ENCODE peak calls at places on chromosome 19, in five cellular contexts. F, I, L, P and E are unnamed samples.

GRCh38 chr19:16943942-16944625 is 55.3 kb downstream of the F2RL3 start:
- DNase-seq in F (no peak), L (no peak), I (no peak), P (no peak), E (no peak)

GRCh38 chr19:42422576-42423461 is 4.4 kb downstream of the LIPE start:
- DNase-seq in F (no peak), P (no peak), L (no peak), I (peak; percentile 45), E (no peak)

GRCh38 chr19:55406869-55407624 is 541 bp downstream of the UBE2S start:
- DNase-seq in L (peak; percentile 37), I (no peak), F (no peak), P (no peak), E (no peak)

GRCh38 chr19:53537523-53538377 is at the start of gene ZNF331:
- DNase-seq in I (peak; percentile 77), L (peak; percentile 83), F (peak; percentile 56), P (peak; percentile 83), E (peak; percentile 81)

GRCh38 chr19:10191347-10191746 is 3.4 kb downstream of the DNMT1 start:
- DNase-seq in F (no peak), I (no peak), P (peak; percentile 95), L (no peak), E (no peak)

GRCh38 chr19:56765107-56765506 is 75.4 kb downstream of the PEG3 start:
- DNase-seq in I (no peak), P (no peak), F (peak; percentile 17), L (no peak), E (no peak)

GRCh38 chr19:46147791-46148288 is at the start of gene IGFL2:
- DNase-seq in L (no peak), F (no peak), P (no peak), I (no peak), E (no peak)

GRCh38 chr19:39212377-39212742 is 8.3 kb upstream of the SYCN start:
- DNase-seq in L (peak; percentile 11), F (no peak), I (peak; percentile 70), P (no peak), E (no peak)

GRCh38 chr19:3324405-3324856 is 42.0 kb upstream of the NFIC start:
- DNase-seq in L (peak; percentile 44), I (peak; percentile 73), P (no peak), F (no peak), E (peak; percentile 94)

GRCh38 chr19:43784981-43785808 is 4.4 kb upstream of the KCNN4 start:
- DNase-seq in I (peak; percentile 73), P (peak; percentile 67), L (peak; percentile 79), F (peak; percentile 59), E (peak; percentile 64)

GRCh38 chr19:16619456-16619855 is 8.5 kb downstream of the MED26 start:
- DNase-seq in F (no peak), L (no peak), P (no peak), I (no peak), E (no peak)

GRCh38 chr19:32396046-32396652 is 9.4 kb upstream of the DPY19L3 start:
- DNase-seq in I (no peak), F (no peak), P (no peak), L (no peak), E (no peak)

GRCh38 chr19:31783592-31783991 is 434.4 kb upstream of the TSHZ3 start:
- DNase-seq in F (no peak), L (no peak), I (no peak), P (no peak), E (no peak)

GRCh38 chr19:12791345-12792047 is at the start of gene JUNB:
- DNase-seq in L (peak; percentile 98), F (no peak), I (peak; percentile 89), P (peak; percentile 96), E (no peak)

GRCh38 chr19:29528946-29529645 is 3.3 kb downstream of the VSTM2B start:
- DNase-seq in I (peak; percentile 47), L (no peak), P (no peak), F (peak; percentile 26), E (no peak)

GRCh38 chr19:58474997-58475713 is 997 bp upstream of the ZNF446 start:
- DNase-seq in I (peak; percentile 18), L (no peak), F (no peak), P (no peak), E (no peak)

GRCh38 chr19:49637865-49638350 is 2.0 kb downstream of the RRAS start:
- DNase-seq in L (peak; percentile 83), F (no peak), I (peak; percentile 86), P (peak; percentile 62), E (peak; percentile 31)

GRCh38 chr19:41261474-41262190 is 2.5 kb upstream of the HNRNPUL1 start:
- DNase-seq in I (no peak), L (no peak), F (no peak), P (no peak), E (no peak)

GRCh38 chr19:32181356-32181920 is 164.0 kb upstream of the ZNF507 start:
- DNase-seq in I (no peak), F (peak; percentile 18), P (no peak), L (no peak), E (no peak)

GRCh38 chr19:17754634-17755532 is 3.6 kb downstream of the FCHO1 start:
- DNase-seq in L (no peak), P (no peak), F (no peak), I (no peak), E (no peak)

GRCh38 chr19:44876930-44877530 is 14.0 kb upstream of the TOMM40 start:
- DNase-seq in L (no peak), I (no peak), P (no peak), F (no peak), E (no peak)

GRCh38 chr19:35755550-35756371 is 1.1 kb downstream of the HSPB6 start:
- DNase-seq in P (peak; percentile 55), I (peak; percentile 39), L (peak; percentile 46), F (no peak), E (no peak)

GRCh38 chr19:40006273-40006691 is 9.4 kb downstream of the ZNF546 start:
- DNase-seq in F (no peak), I (no peak), P (peak; percentile 95), L (peak; percentile 29), E (no peak)

GRCh38 chr19:8877854-8878705 is 45.9 kb downstream of the MBD3L1 start:
- DNase-seq in F (no peak), P (no peak), L (no peak), I (no peak), E (no peak)

GRCh38 chr19:34677386-34678084 is at the start of gene ZNF302:
- DNase-seq in I (peak; percentile 98), P (peak; percentile 96), L (peak; percentile 98), F (peak; percentile 94), E (peak; percentile 92)
- H4K91ac ChIP-seq in I (no peak within 1 kb of the TSS), P (peak within 1 kb of the TSS; percentile 94), L (peak within 1 kb of the TSS; percentile 96), F (no peak within 1 kb of the TSS), E (peak within 1 kb of the TSS; percentile 99)

GRCh38 chr19:5805465-5806132 is 732 bp downstream of the NRTN start:
- DNase-seq in F (peak; percentile 82), P (peak; percentile 24), L (peak; percentile 73), I (peak; percentile 90), E (peak; percentile 94)
- H4K91ac ChIP-seq in F (no peak overlapping the region), P (no peak overlapping the region), L (no peak overlapping the region), I (no peak overlapping the region), E (no peak overlapping the region)

GRCh38 chr19:28128341-28128740 is 1084.6 kb downstream of the UQCRFS1 start:
- DNase-seq in I (no peak), P (no peak), F (no peak), L (no peak), E (no peak)
- H4K91ac ChIP-seq in I (no peak overlapping the region), P (no peak overlapping the region), F (no peak overlapping the region), L (no peak overlapping the region), E (no peak overlapping the region)

GRCh38 chr19:933553-933882 is 7.7 kb downstream of the ARID3A start:
- DNase-seq in P (no peak), L (no peak), F (no peak), I (no peak), E (no peak)
- H4K91ac ChIP-seq in P (peak overlapping the region; percentile 98), L (peak overlapping the region; percentile 91), F (no peak overlapping the region), I (no peak overlapping the region), E (peak overlapping the region; percentile 44)

GRCh38 chr19:5269926-5270325 is 70.7 kb downstream of the PTPRS start:
- DNase-seq in L (no peak), F (no peak), I (no peak), P (no peak), E (no peak)
- H4K91ac ChIP-seq in L (no peak overlapping the region), F (no peak overlapping the region), I (no peak overlapping the region), P (no peak overlapping the region), E (no peak overlapping the region)

DNA sequence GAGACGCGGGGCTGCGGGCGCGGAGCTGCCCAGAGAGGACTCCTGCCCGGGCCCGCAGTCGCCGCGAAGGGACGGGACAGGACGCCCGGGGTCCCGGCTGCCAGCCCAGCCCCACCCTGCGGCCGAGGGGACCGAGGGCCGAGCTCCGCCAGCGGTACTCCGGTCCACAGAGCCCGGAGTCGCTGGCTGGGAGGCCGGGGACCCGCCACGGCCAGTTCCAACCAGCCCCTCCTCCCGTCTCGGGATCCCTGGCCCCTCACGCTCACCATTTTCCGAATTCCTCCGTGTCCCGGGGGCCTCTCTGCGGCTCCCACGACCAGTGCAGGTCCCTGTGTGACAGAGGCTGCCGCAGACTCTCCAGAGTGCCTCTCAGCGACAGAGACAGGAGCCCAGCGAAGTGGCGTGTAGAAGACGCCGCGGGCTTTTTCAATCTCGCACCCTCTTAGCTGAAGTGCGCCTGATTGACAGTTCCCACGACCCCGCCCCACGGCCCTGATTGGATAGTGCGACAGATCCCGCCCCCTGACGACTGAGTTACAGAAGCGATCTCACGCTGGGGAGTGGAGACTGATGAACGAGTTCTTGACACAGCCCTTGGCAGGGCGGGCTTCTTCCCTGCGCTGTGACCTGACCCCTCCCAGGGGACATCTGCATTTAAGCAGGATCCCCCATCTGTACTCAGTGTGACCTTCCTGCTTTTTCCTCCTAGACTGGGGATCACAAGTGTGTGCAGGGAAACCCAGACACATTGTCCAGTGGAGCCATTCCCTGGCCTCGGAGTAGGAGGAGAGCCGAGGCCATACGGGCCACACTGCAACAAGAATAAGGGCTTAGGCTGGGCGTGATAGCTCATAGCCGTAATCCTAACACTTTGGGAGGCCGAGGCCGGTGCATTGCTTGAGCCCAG is 44.0 kb downstream of the ZNF823 start:
- DNase-seq in L (peak; percentile 94), P (peak; percentile 86), I (peak; percentile 97), F (peak; percentile 93), E (peak; percentile 84)
- H4K91ac ChIP-seq in L (peak overlapping the region; percentile 39), P (no peak overlapping the region), I (no peak overlapping the region), F (no peak overlapping the region), E (no peak overlapping the region)